ENCODE peak calls at places on chromosomes 1 and 21, in six cellular contexts. One of them, this sample, is unnamed.

GRCh38 chr1:169072945-169073725 is 33.4 kb upstream of the ATP1B1 start:
- DNase-seq in left ventricle myocardium inferior: no peak
- DNase-seq in kidney: no peak
- DNase-seq in astrocyte of the spinal cord: no peak
- DNase-seq in fibroblast of pulmonary artery: no peak
- DNase-seq in fibroblast of mammary gland: no peak
- DNase-seq in this sample: no peak

GRCh38 chr1:68149110-68149798 is 83.1 kb downstream of the WLS start:
- DNase-seq in left ventricle myocardium inferior: peak
- DNase-seq in kidney: no peak
- DNase-seq in astrocyte of the spinal cord: no peak
- DNase-seq in fibroblast of pulmonary artery: no peak
- DNase-seq in fibroblast of mammary gland: no peak
- DNase-seq in this sample: no peak

GRCh38 chr1:10424034-10424433 is 6.2 kb upstream of the CENPS start:
- DNase-seq in left ventricle myocardium inferior: peak
- DNase-seq in kidney: peak
- DNase-seq in astrocyte of the spinal cord: no peak
- DNase-seq in fibroblast of pulmonary artery: peak
- DNase-seq in fibroblast of mammary gland: peak
- DNase-seq in this sample: peak

GRCh38 chr1:182183606-182184005 is 122.1 kb upstream of the ZNF648 start:
- DNase-seq in left ventricle myocardium inferior: no peak
- DNase-seq in kidney: no peak
- DNase-seq in astrocyte of the spinal cord: no peak
- DNase-seq in fibroblast of pulmonary artery: no peak
- DNase-seq in fibroblast of mammary gland: no peak
- DNase-seq in this sample: no peak

GRCh38 chr1:119409731-119410130 is 5.2 kb upstream of the HSD3B2 start:
- DNase-seq in left ventricle myocardium inferior: no peak
- DNase-seq in kidney: no peak
- DNase-seq in astrocyte of the spinal cord: peak
- DNase-seq in fibroblast of pulmonary artery: peak
- DNase-seq in fibroblast of mammary gland: peak
- DNase-seq in this sample: peak

GRCh38 chr1:40774266-40774998 is 9.2 kb upstream of the KCNQ4 start:
- DNase-seq in left ventricle myocardium inferior: peak
- DNase-seq in kidney: no peak
- DNase-seq in astrocyte of the spinal cord: peak
- DNase-seq in fibroblast of pulmonary artery: peak
- DNase-seq in fibroblast of mammary gland: peak
- DNase-seq in this sample: peak

GRCh38 chr1:169858467-169858866 is 35.2 kb downstream of the SCYL3 start:
- DNase-seq in left ventricle myocardium inferior: no peak
- DNase-seq in kidney: no peak
- DNase-seq in astrocyte of the spinal cord: no peak
- DNase-seq in fibroblast of pulmonary artery: peak
- DNase-seq in fibroblast of mammary gland: peak
- DNase-seq in this sample: peak

GRCh38 chr1:118317836-118318614 is 133.0 kb upstream of the SPAG17 start:
- DNase-seq in left ventricle myocardium inferior: no peak
- DNase-seq in kidney: no peak
- DNase-seq in astrocyte of the spinal cord: no peak
- DNase-seq in fibroblast of pulmonary artery: no peak
- DNase-seq in fibroblast of mammary gland: peak
- DNase-seq in this sample: no peak

GRCh38 chr1:150546294-150546937 is 2.8 kb upstream of the ADAMTSL4 start:
- DNase-seq in left ventricle myocardium inferior: no peak
- DNase-seq in kidney: no peak
- DNase-seq in astrocyte of the spinal cord: no peak
- DNase-seq in fibroblast of pulmonary artery: no peak
- DNase-seq in fibroblast of mammary gland: no peak
- DNase-seq in this sample: no peak

GRCh38 chr1:209704584-209704983 is at the start of gene HSD11B1:
- DNase-seq in left ventricle myocardium inferior: peak
- DNase-seq in kidney: peak
- DNase-seq in astrocyte of the spinal cord: no peak
- DNase-seq in fibroblast of pulmonary artery: peak
- DNase-seq in fibroblast of mammary gland: peak
- DNase-seq in this sample: peak

GRCh38 chr1:117661027-117661426 is 55.2 kb downstream of the TENT5C start:
- DNase-seq in left ventricle myocardium inferior: no peak
- DNase-seq in kidney: no peak
- DNase-seq in astrocyte of the spinal cord: no peak
- DNase-seq in fibroblast of pulmonary artery: no peak
- DNase-seq in fibroblast of mammary gland: no peak
- DNase-seq in this sample: no peak

GRCh38 chr21:39088831-39089380 is 94.3 kb downstream of the PSMG1 start:
- DNase-seq in left ventricle myocardium inferior: no peak
- DNase-seq in kidney: no peak
- DNase-seq in astrocyte of the spinal cord: peak
- DNase-seq in fibroblast of pulmonary artery: peak
- DNase-seq in fibroblast of mammary gland: peak
- DNase-seq in this sample: peak

GRCh38 chr1:113780363-113781146 is 21.3 kb upstream of the PHTF1 start:
- DNase-seq in left ventricle myocardium inferior: no peak
- DNase-seq in kidney: no peak
- DNase-seq in astrocyte of the spinal cord: peak
- DNase-seq in fibroblast of pulmonary artery: no peak
- DNase-seq in fibroblast of mammary gland: no peak
- DNase-seq in this sample: no peak

GRCh38 chr21:16773206-16773605 is 739.6 kb upstream of the CXADR start:
- DNase-seq in left ventricle myocardium inferior: no peak
- DNase-seq in kidney: no peak
- DNase-seq in astrocyte of the spinal cord: no peak
- DNase-seq in fibroblast of pulmonary artery: peak
- DNase-seq in fibroblast of mammary gland: no peak
- DNase-seq in this sample: peak

GRCh38 chr1:205746757-205747412 is 3.1 kb downstream of the NUCKS1 start:
- DNase-seq in left ventricle myocardium inferior: no peak
- DNase-seq in kidney: no peak
- DNase-seq in astrocyte of the spinal cord: no peak
- DNase-seq in fibroblast of pulmonary artery: no peak
- DNase-seq in fibroblast of mammary gland: no peak
- DNase-seq in this sample: no peak

GRCh38 chr21:45914321-45914845 is 67.2 kb upstream of the COL6A1 start:
- DNase-seq in left ventricle myocardium inferior: no peak
- DNase-seq in kidney: peak
- DNase-seq in astrocyte of the spinal cord: no peak
- DNase-seq in fibroblast of pulmonary artery: no peak
- DNase-seq in fibroblast of mammary gland: no peak
- DNase-seq in this sample: no peak

DNA sequence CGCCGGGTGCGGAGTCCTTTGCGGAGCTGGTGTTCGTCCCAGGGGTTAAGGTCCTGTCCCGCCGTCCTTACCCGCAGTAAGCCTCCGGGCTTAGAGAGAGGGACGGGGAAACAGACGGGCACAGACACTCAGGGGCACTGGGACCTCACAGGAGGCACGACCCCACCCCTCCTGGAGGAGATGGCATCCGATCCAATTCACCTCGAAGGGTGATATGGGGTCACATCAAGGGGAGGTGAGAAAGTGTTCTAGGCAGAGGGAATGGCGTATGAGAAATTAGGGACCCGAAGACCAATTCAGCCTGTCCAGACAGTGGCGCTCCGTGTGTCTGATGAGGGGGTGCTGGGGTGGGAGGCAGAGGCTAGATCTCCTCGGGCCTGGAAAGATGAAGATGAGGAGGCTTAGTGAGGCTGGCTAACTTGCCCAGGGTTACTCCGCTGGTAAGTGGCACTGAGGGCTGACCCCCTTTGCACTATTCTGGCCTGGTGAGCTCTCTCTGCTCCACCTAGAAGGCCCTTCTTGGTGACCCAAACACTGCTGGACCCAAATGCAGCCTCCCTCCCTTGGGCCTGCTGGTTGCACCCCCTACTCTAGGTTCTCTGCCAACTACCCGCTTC is 12.1 kb downstream of the BTBD19 start:
- DNase-seq in left ventricle myocardium inferior: no peak
- DNase-seq in kidney: peak
- DNase-seq in astrocyte of the spinal cord: no peak
- DNase-seq in fibroblast of pulmonary artery: no peak
- DNase-seq in fibroblast of mammary gland: no peak
- DNase-seq in this sample: no peak
- TF ChIP-seq CTCF in left ventricle myocardium inferior: no peak
- TF ChIP-seq CTCF in kidney: no peak
- TF ChIP-seq CTCF in astrocyte of the spinal cord: no peak
- TF ChIP-seq CTCF in fibroblast of pulmonary artery: no peak
- TF ChIP-seq CTCF in fibroblast of mammary gland: no peak
- TF ChIP-seq CTCF in this sample: no peak

DNA sequence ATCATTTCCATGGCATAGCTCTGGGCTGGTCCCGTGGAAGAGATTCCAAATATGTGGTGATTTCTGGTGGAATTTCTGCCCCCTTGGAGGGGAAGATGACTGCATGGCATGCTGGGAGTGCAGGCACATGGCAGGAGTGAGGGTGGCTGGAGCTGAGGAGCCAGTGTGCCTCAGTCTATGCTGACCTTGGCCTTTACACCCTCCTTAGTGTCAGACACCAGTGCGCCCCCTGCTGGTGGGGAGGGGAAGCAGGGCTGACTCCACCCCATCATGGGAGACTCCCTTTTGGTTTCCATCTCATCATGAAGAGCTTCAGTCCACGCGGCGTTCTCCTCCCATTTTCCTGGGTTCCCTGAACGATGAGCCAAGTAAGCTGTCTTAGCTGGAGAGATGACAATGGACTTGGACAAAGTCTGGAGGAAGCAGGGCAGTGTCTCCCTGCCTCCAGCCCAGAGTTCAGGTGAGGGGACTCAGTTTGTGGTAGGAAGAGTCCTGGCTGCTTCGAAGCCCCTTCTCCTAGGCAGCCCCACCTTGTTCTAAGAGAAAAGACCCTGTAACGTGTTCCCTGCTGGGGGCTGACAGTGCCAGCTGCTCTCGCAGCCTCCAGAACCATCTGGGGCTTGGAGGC is 10.3 kb downstream of the ALX3 start:
- DNase-seq in left ventricle myocardium inferior: no peak
- DNase-seq in kidney: no peak
- DNase-seq in astrocyte of the spinal cord: no peak
- DNase-seq in fibroblast of pulmonary artery: peak
- DNase-seq in fibroblast of mammary gland: peak
- DNase-seq in this sample: no peak
- TF ChIP-seq CTCF in left ventricle myocardium inferior: peak
- TF ChIP-seq CTCF in kidney: peak
- TF ChIP-seq CTCF in astrocyte of the spinal cord: peak
- TF ChIP-seq CTCF in fibroblast of pulmonary artery: peak
- TF ChIP-seq CTCF in fibroblast of mammary gland: peak
- TF ChIP-seq CTCF in this sample: peak

GRCh38 chr1:244548558-244549115 is 87.6 kb downstream of the CATSPERE start:
- DNase-seq in left ventricle myocardium inferior: no peak
- DNase-seq in kidney: no peak
- DNase-seq in astrocyte of the spinal cord: no peak
- DNase-seq in fibroblast of pulmonary artery: no peak
- DNase-seq in fibroblast of mammary gland: peak
- DNase-seq in this sample: no peak
- TF ChIP-seq CTCF in left ventricle myocardium inferior: no peak
- TF ChIP-seq CTCF in kidney: no peak
- TF ChIP-seq CTCF in astrocyte of the spinal cord: no peak
- TF ChIP-seq CTCF in fibroblast of pulmonary artery: no peak
- TF ChIP-seq CTCF in fibroblast of mammary gland: no peak
- TF ChIP-seq CTCF in this sample: no peak

DNA sequence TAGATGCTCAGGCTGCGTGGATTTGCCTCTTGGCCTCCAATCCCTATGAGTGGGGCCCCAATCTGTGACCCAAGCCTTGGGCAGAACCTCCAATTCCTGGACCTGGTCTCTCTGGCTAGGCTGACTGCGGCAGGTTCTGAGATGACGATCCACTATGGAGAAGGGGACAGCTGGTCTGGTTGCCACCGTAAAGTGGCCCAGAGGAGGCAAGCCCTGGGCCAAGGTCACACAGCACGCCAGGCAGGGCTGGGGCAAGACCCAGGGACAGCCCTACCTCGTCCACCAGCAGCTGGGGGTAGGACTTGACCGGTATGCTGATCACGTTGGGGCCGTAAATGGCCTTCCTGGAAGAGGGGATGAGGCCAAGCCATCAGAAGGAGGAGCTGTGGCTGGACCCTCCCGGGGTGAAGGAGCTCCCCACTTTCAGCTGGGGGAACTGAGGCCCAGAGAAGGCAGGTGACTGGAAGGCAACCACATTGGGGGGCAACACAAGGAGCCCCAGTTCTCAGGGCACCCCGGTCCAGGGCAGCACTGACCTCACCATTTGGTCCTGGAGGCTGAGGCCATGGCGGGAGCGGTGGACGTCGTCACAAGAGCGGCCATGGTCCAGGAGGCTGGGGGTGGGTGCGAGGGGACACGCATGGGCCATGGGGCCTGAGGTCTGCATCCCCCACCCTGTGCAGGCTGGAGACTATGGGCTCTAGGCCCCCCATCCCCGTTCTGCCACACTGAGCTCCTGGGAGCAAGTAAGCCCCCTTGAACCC is 9.8 kb downstream of the ATP13A2 start:
- DNase-seq in left ventricle myocardium inferior: no peak
- DNase-seq in kidney: no peak
- DNase-seq in astrocyte of the spinal cord: no peak
- DNase-seq in fibroblast of pulmonary artery: no peak
- DNase-seq in fibroblast of mammary gland: no peak
- DNase-seq in this sample: no peak
- TF ChIP-seq CTCF in left ventricle myocardium inferior: no peak
- TF ChIP-seq CTCF in kidney: no peak
- TF ChIP-seq CTCF in astrocyte of the spinal cord: no peak
- TF ChIP-seq CTCF in fibroblast of pulmonary artery: no peak
- TF ChIP-seq CTCF in fibroblast of mammary gland: no peak
- TF ChIP-seq CTCF in this sample: no peak

GRCh38 chr1:52294580-52294979 is 71.4 kb downstream of the CC2D1B start:
- DNase-seq in left ventricle myocardium inferior: no peak
- DNase-seq in kidney: no peak
- DNase-seq in astrocyte of the spinal cord: no peak
- DNase-seq in fibroblast of pulmonary artery: no peak
- DNase-seq in fibroblast of mammary gland: peak
- DNase-seq in this sample: peak

GRCh38 chr1:52296345-52296744 is 69.7 kb downstream of the CC2D1B start:
- DNase-seq in left ventricle myocardium inferior: no peak
- DNase-seq in kidney: no peak
- DNase-seq in astrocyte of the spinal cord: peak
- DNase-seq in fibroblast of pulmonary artery: peak
- DNase-seq in fibroblast of mammary gland: peak
- DNase-seq in this sample: peak
- TF ChIP-seq CTCF in left ventricle myocardium inferior: peak
- TF ChIP-seq CTCF in kidney: peak
- TF ChIP-seq CTCF in astrocyte of the spinal cord: peak
- TF ChIP-seq CTCF in fibroblast of pulmonary artery: peak
- TF ChIP-seq CTCF in fibroblast of mammary gland: peak
- TF ChIP-seq CTCF in this sample: peak

GRCh38 chr1:26539722-26540121 is 10.2 kb downstream of the RPS6KA1 start:
- DNase-seq in left ventricle myocardium inferior: no peak
- DNase-seq in kidney: peak
- DNase-seq in astrocyte of the spinal cord: no peak
- DNase-seq in fibroblast of pulmonary artery: peak
- DNase-seq in fibroblast of mammary gland: no peak
- DNase-seq in this sample: no peak

GRCh38 chr1:26536521-26536920 is 7.0 kb downstream of the RPS6KA1 start:
- DNase-seq in left ventricle myocardium inferior: no peak
- DNase-seq in kidney: no peak
- DNase-seq in astrocyte of the spinal cord: no peak
- DNase-seq in fibroblast of pulmonary artery: no peak
- DNase-seq in fibroblast of mammary gland: no peak
- DNase-seq in this sample: no peak

GRCh38 chr1:26538480-26539412 is 9.2 kb downstream of the RPS6KA1 start:
- DNase-seq in left ventricle myocardium inferior: no peak
- DNase-seq in kidney: peak
- DNase-seq in astrocyte of the spinal cord: no peak
- DNase-seq in fibroblast of pulmonary artery: peak
- DNase-seq in fibroblast of mammary gland: peak
- DNase-seq in this sample: peak

GRCh38 chr1:26536081-26536480 is 6.5 kb downstream of the RPS6KA1 start:
- DNase-seq in left ventricle myocardium inferior: no peak
- DNase-seq in kidney: no peak
- DNase-seq in astrocyte of the spinal cord: no peak
- DNase-seq in fibroblast of pulmonary artery: no peak
- DNase-seq in fibroblast of mammary gland: no peak
- DNase-seq in this sample: no peak

GRCh38 chr1:26537951-26538352 is 8.4 kb downstream of the RPS6KA1 start:
- DNase-seq in left ventricle myocardium inferior: no peak
- DNase-seq in kidney: no peak
- DNase-seq in astrocyte of the spinal cord: peak
- DNase-seq in fibroblast of pulmonary artery: peak
- DNase-seq in fibroblast of mammary gland: peak
- DNase-seq in this sample: peak
- TF ChIP-seq CTCF in left ventricle myocardium inferior: peak
- TF ChIP-seq CTCF in kidney: no peak
- TF ChIP-seq CTCF in astrocyte of the spinal cord: peak
- TF ChIP-seq CTCF in fibroblast of pulmonary artery: peak
- TF ChIP-seq CTCF in fibroblast of mammary gland: peak
- TF ChIP-seq CTCF in this sample: peak

This sample was measured in HFFc6.